ENCODE peak calls at places on chromosomes 2 and 18, in nine cellular contexts. O is AG09319; I is upper lobe of right lung; T is CD4-positive, alpha-beta T cell; L is PC-3; D is epithelial cell of esophagus; H is progenitor cell of endocrine pancreas; E is OCI-LY7; M is nephron progenitor cell. K is an unnamed sample.

GRCh38 chr2:226181909-226182308 is 617.7 kb downstream of the IRS1 start:
- DNase-seq in L (no peak), I (no peak), H (no peak), O (no peak), M (no peak), E (no peak), D (no peak), T (no peak), K (no peak)

GRCh38 chr18:79782566-79783308 is 15.0 kb upstream of the KCNG2 start:
- DNase-seq in E (no peak), M (no peak), I (peak), H (no peak), O (no peak), L (peak), T (no peak), D (no peak), K (no peak)

GRCh38 chr2:231245253-231246094 is 47.0 kb downstream of the ARMC9 start:
- DNase-seq in E (peak), H (no peak), M (no peak), T (no peak), L (peak), I (no peak), O (no peak), D (peak), K (no peak)

GRCh38 chr2:212595036-212595654 is 56.5 kb upstream of the ERBB4 start:
- DNase-seq in E (peak), I (no peak), H (no peak), O (no peak), M (no peak), T (no peak), D (peak), L (peak), K (no peak)

GRCh38 chr2:3329491-3329890 is 48.1 kb downstream of the EIPR1 start:
- DNase-seq in H (no peak), M (no peak), D (no peak), E (no peak), O (no peak), I (peak), L (no peak), T (no peak), K (no peak)

GRCh38 chr2:239346676-239347075 is 54.1 kb downstream of the HDAC4 start:
- DNase-seq in L (no peak), E (no peak), D (no peak), O (no peak), H (no peak), T (no peak), M (no peak), I (no peak), K (no peak)

GRCh38 chr2:21047161-21048009 is 3.5 kb upstream of the APOB start:
- DNase-seq in L (no peak), T (no peak), I (no peak), E (no peak), M (no peak), H (no peak), D (no peak), O (no peak), K (no peak)

GRCh38 chr2:139730197-139730596 is 950.0 kb upstream of the NXPH2 start:
- DNase-seq in L (no peak), M (no peak), I (no peak), O (no peak), H (no peak), T (no peak), D (no peak), E (no peak), K (no peak)

GRCh38 chr2:152558174-152559091 is 158.8 kb downstream of the PRPF40A start:
- DNase-seq in D (peak), L (peak), H (no peak), I (no peak), M (no peak), T (no peak), E (no peak), O (peak), K (no peak)

GRCh38 chr2:68251855-68252406 is 401 bp downstream of the PPP3R1 start:
- DNase-seq in L (no peak), T (peak), O (no peak), D (peak), I (peak), H (peak), E (peak), M (peak), K (peak)

GRCh38 chr18:63002803-63003445 is 287.6 kb downstream of the PHLPP1 start:
- DNase-seq in I (no peak), H (no peak), D (no peak), O (no peak), E (no peak), T (no peak), M (no peak), L (no peak), K (no peak)

GRCh38 chr2:237687666-237688065 is 60.3 kb downstream of the LRRFIP1 start:
- DNase-seq in H (no peak), E (no peak), O (peak), M (no peak), I (peak), T (peak), D (peak), L (peak), K (no peak)

GRCh38 chr18:69752737-69753380 is 194.8 kb downstream of the CD226 start:
- DNase-seq in T (no peak), E (no peak), I (no peak), M (no peak), D (no peak), O (no peak), L (peak), H (no peak), K (no peak)

GRCh38 chr2:215619989-215620388 is 184.1 kb upstream of the FN1 start:
- DNase-seq in M (no peak), I (peak), T (no peak), O (no peak), L (no peak), H (no peak), E (no peak), D (peak), K (no peak)

GRCh38 chr2:118112771-118113334 is 24.6 kb downstream of the INSIG2 start:
- DNase-seq in L (peak), E (no peak), T (no peak), H (no peak), D (peak), I (no peak), M (no peak), O (peak), K (no peak)

GRCh38 chr2:129861666-129862288 is 117.7 kb upstream of the RAB6C start:
- DNase-seq in D (no peak), I (no peak), O (no peak), H (no peak), T (no peak), L (no peak), E (no peak), M (no peak), K (no peak)

GRCh38 chr2:168254158-168254935 is 7.0 kb upstream of the STK39 start:
- DNase-seq in M (no peak), D (peak), O (no peak), T (no peak), H (no peak), L (peak), I (no peak), E (no peak), K (no peak)

GRCh38 chr2:128249555-128249954 is 69.1 kb downstream of the HS6ST1 start:
- DNase-seq in D (no peak), L (no peak), I (peak), E (no peak), T (no peak), M (no peak), O (no peak), H (no peak), K (peak)

GRCh38 chr18:8224576-8224975 is 384.7 kb upstream of the RAB12 start:
- DNase-seq in L (peak), O (no peak), I (no peak), M (no peak), H (no peak), E (no peak), D (peak), T (no peak), K (no peak)

GRCh38 chr2:151009437-151010175 is 252.1 kb downstream of the RBM43 start:
- DNase-seq in H (no peak), O (no peak), L (no peak), M (no peak), T (no peak), D (no peak), I (no peak), E (no peak), K (no peak)

GRCh38 chr2:110842048-110842447 is 109.7 kb downstream of the ACOXL start:
- DNase-seq in M (no peak), I (no peak), E (no peak), T (no peak), H (no peak), L (peak), O (no peak), D (peak), K (no peak)

GRCh38 chr2:161982548-161982947 is 91.5 kb downstream of the DPP4 start:
- DNase-seq in I (no peak), O (no peak), T (no peak), D (no peak), L (no peak), M (no peak), H (no peak), E (no peak), K (no peak)

GRCh38 chr18:74375999-74376398 is 60.4 kb downstream of the C18orf63 start:
- DNase-seq in H (no peak), E (no peak), L (peak), T (no peak), O (no peak), M (no peak), I (no peak), D (no peak), K (peak)

GRCh38 chr2:70718736-70719135 is 49.3 kb downstream of the ADD2 start:
- DNase-seq in M (no peak), H (no peak), L (no peak), E (no peak), O (no peak), I (no peak), D (no peak), T (no peak), K (no peak)

GRCh38 chr18:4636957-4637356 is 181.8 kb upstream of the DLGAP1 start:
- DNase-seq in H (no peak), T (no peak), E (peak), O (no peak), L (peak), D (no peak), I (no peak), M (no peak), K (no peak)

GRCh38 chr2:23524261-23524706 is 139.3 kb downstream of the KLHL29 start:
- DNase-seq in H (no peak), T (no peak), I (no peak), L (peak), O (no peak), E (no peak), M (peak), D (peak), K (no peak)

GRCh38 chr2:159712929-159713575 is 746 bp downstream of the MARCHF7 start:
- DNase-seq in O (no peak), H (no peak), E (peak), D (peak), T (no peak), L (peak), I (no peak), M (no peak), K (no peak)

GRCh38 chr2:39512434-39512935 is 75.4 kb upstream of the MAP4K3 start:
- DNase-seq in D (no peak), H (no peak), M (no peak), E (no peak), O (no peak), I (no peak), T (no peak), L (no peak), K (no peak)

GRCh38 chr2:71895320-71896161 is 252.1 kb downstream of the CYP26B1 start:
- DNase-seq in M (no peak), L (peak), H (no peak), I (no peak), T (no peak), O (no peak), E (no peak), D (no peak), K (peak)

GRCh38 chr2:101980368-101980767 is 11.4 kb upstream of the IL1R2 start:
- DNase-seq in L (no peak), E (no peak), D (peak), M (no peak), I (no peak), H (no peak), T (no peak), O (no peak), K (no peak)

GRCh38 chr2:159516241-159516758 is 100.0 kb downstream of the BAZ2B start:
- DNase-seq in O (no peak), T (peak), E (peak), L (peak), M (no peak), D (peak), H (no peak), I (no peak), K (no peak)

GRCh38 chr2:234761910-234762309 is 189.9 kb upstream of the SH3BP4 start:
- DNase-seq in T (no peak), O (no peak), D (no peak), L (no peak), H (no peak), M (no peak), E (no peak), I (no peak), K (no peak)

GRCh38 chr2:150424361-150424760 is 63.1 kb downstream of the RND3 start:
- DNase-seq in D (no peak), E (no peak), O (no peak), L (no peak), T (no peak), H (no peak), M (no peak), I (no peak), K (no peak)

GRCh38 chr2:9768388-9768787 is 74.9 kb upstream of the TAF1B start:
- DNase-seq in D (no peak), H (peak), O (no peak), T (no peak), L (no peak), I (no peak), E (no peak), M (peak), K (no peak)

GRCh38 chr18:76348267-76349066 is 146.6 kb downstream of the ZNF516 start:
- DNase-seq in O (no peak), T (no peak), H (peak), D (no peak), L (peak), E (no peak), M (peak), I (no peak), K (no peak)

GRCh38 chr2:235988271-235989015 is 179.7 kb downstream of the GBX2 start:
- DNase-seq in M (no peak), E (no peak), O (no peak), D (no peak), H (no peak), T (no peak), I (no peak), L (no peak), K (no peak)

GRCh38 chr2:7111626-7112025 is 194.4 kb downstream of the RNF144A start:
- DNase-seq in L (peak), M (no peak), I (no peak), E (peak), T (no peak), D (peak), O (no peak), H (no peak), K (no peak)

GRCh38 chr2:119702918-119703401 is 24.0 kb downstream of the TMEM177 start:
- DNase-seq in L (peak), I (peak), M (peak), E (peak), H (peak), D (peak), T (peak), O (peak), K (no peak)

GRCh38 chr18:2906522-2907458 is 60.0 kb downstream of the EMILIN2 start:
- DNase-seq in D (no peak), I (peak), L (peak), M (peak), T (peak), O (no peak), E (peak), H (peak), K (no peak)

GRCh38 chr2:152223997-152224396 is 48.4 kb upstream of the STAM2 start:
- DNase-seq in H (no peak), I (no peak), O (no peak), D (no peak), L (no peak), M (no peak), T (no peak), E (no peak), K (no peak)

GRCh38 chr18:12703096-12703567 is 290 bp downstream of the PSMG2 start:
- DNase-seq in T (no peak), M (no peak), E (no peak), L (no peak), D (no peak), I (no peak), H (no peak), O (no peak), K (no peak)

GRCh38 chr18:12703714-12704113 is 872 bp downstream of the PSMG2 start:
- DNase-seq in I (no peak), O (no peak), M (no peak), L (peak), D (peak), T (no peak), H (no peak), E (peak), K (no peak)

GRCh38 chr18:12699747-12700146 is 2.8 kb downstream of the CEP76 start:
- DNase-seq in I (no peak), H (no peak), M (no peak), L (no peak), E (no peak), T (no peak), O (no peak), D (no peak), K (no peak)

GRCh38 chr18:12701161-12701560 is 1.4 kb downstream of the CEP76 start:
- DNase-seq in T (no peak), I (no peak), H (no peak), O (no peak), D (no peak), M (no peak), E (no peak), L (peak), K (no peak)

GRCh38 chr18:12702221-12703095 is at the start of the genes CEP76 and PSMG2:
- DNase-seq in E (peak), M (peak), T (peak), O (peak), L (peak), I (peak), H (peak), D (peak), K (peak)
- TF ChIP-seq CTCF in E (no peak), M (no peak), T (no peak), O (no peak), L (no peak), I (no peak), H (no peak), D (no peak), K (no peak)

DNA sequence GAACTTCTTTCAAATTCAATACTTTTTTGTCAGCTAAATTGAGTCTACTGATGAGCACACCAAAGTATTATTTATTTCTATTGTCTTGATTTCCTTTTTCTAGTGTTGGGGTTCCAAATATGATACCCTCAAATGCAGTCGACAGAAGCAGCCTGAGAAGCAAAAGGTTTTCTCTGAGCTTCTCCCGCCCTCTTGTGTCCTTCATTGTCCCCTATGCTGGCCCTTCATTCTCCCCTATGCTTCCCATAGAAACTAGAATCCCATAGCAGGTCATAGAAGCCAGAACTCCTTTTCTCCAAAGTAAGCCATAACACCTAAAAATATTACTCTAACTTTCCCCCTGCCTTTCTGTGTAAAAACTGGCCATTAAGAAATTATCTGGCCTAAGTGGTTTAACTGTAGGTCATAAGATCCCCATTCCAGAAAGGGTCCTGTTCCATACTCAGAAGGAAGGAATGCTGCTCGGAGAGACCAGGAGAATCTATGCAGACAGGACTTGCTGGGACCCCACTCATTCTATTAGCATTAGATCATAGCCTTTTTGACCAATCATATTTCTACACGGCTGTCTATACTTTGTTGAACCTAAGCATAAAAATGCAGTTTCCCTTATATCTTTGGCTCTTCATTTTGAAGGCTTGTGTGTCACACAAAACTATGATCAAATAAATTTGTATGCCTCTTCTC is 764.6 kb upstream of the PKDCC start:
- DNase-seq in H (no peak), E (no peak), M (no peak), O (no peak), D (no peak), I (no peak), L (peak), T (no peak), K (no peak)
- TF ChIP-seq CTCF in H (no peak), E (no peak), M (no peak), O (no peak), D (no peak), I (no peak), L (peak), T (no peak), K (no peak)

DNA sequence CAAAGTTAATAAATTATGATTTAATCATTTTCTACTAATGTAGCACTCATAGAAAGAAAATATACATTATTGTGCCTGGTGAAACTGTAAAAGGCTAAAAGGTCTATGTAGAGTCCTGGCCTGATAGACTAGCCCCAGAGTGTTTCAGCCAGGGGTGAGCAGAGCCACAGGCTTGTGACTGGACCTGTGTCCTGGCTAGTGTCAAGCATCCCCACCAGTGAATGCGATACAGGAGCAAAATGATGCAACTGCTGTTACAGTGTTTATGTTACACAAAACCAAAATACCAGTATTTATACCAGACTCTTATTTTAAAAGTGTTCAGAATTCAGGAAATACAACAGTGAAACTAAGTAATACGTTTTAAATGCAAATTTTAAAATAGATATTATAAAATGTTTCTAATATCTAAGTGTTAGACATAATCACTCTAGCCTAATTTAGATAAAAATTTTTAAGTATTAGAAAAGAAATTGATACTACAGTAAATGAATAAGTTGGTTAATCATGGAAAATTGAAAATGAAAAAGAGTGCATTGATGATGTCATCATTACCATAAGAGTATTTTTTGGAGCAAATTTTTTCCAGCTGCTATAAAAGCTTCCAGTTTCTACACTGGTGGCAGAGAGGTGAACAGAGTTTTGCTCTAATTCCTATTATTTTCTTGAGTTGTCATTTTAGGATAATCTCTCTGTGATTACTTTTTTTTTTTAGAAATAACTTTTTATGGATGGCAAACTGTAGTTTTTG is 6.2 kb upstream of the TSPYL6 start:
- DNase-seq in L (no peak), O (no peak), H (no peak), T (no peak), D (no peak), M (no peak), I (no peak), E (no peak), K (no peak)
- TF ChIP-seq CTCF in L (no peak), O (no peak), H (no peak), T (no peak), D (no peak), M (no peak), I (no peak), E (no peak), K (no peak)

GRCh38 chr2:104474725-104475124 is 379.2 kb upstream of the POU3F3 start:
- DNase-seq in I (no peak), M (no peak), E (no peak), T (no peak), D (no peak), O (no peak), H (no peak), L (no peak), K (no peak)

GRCh38 chr2:104472076-104472475 is 381.8 kb upstream of the POU3F3 start:
- DNase-seq in O (no peak), D (no peak), I (no peak), H (no peak), L (no peak), T (no peak), E (no peak), M (no peak), K (no peak)

GRCh38 chr2:104476075-104476474 is 377.8 kb upstream of the POU3F3 start:
- DNase-seq in M (no peak), D (no peak), T (no peak), H (no peak), O (no peak), L (no peak), E (no peak), I (no peak), K (no peak)

GRCh38 chr2:104473568-104473967 is 380.3 kb upstream of the POU3F3 start:
- DNase-seq in E (no peak), H (no peak), M (no peak), I (no peak), L (no peak), D (no peak), T (no peak), O (no peak), K (no peak)

DNA sequence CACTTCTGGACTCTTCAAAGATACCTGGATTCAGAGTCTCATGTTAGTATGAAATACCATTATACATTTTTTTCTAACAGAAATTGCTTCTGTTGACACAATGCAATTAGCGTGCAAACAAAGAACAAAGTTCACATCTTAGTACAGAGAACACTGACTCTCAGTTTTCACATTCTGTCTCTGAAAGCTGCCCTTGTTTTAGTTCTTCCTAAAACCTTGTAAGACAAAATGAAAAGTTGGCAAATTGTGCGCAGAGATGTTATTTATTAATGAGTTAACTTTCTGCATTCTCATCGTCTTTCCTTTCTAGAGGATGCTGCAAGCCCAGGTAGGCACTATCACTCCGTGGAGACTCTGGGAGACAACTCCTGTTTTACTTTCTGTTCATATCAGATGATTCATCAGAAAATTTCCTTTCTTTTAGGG is 377.3 kb upstream of the POU3F3 start:
- DNase-seq in T (no peak), E (no peak), L (no peak), H (no peak), D (no peak), I (no peak), M (no peak), O (no peak), K (no peak)
- TF ChIP-seq CTCF in T (no peak), E (no peak), L (no peak), H (no peak), D (no peak), I (no peak), M (no peak), O (no peak), K (no peak)

K was measured in type B pancreatic cell.